ENCODE peak calls at places on chromosomes 16 and 17, in four cellular contexts. One of them, this sample, is unnamed. For H3K4me1 and H3K9me3, the result is how much of the 10 kb centered on the place peaks cover.

GRCh38 chr17:34291721-34292348 is 6.3 kb downstream of the CCL11 start:
- DNase-seq in left lung: no peak
- DNase-seq in suprapubic skin: no peak
- DNase-seq in astrocyte: no peak
- DNase-seq in this sample: no peak

GRCh38 chr16:19524356-19524865 is 669 bp downstream of the CCP110 start:
- DNase-seq in left lung: no peak
- DNase-seq in suprapubic skin: no peak
- DNase-seq in astrocyte: no peak
- DNase-seq in this sample: no peak

GRCh38 chr16:70433456-70434103 is 5.3 kb downstream of the ST3GAL2 start:
- DNase-seq in left lung: no peak
- DNase-seq in suprapubic skin: peak
- DNase-seq in astrocyte: peak
- DNase-seq in this sample: no peak

GRCh38 chr17:77246110-77247047 is 105.6 kb downstream of the SEC14L1 start:
- DNase-seq in left lung: no peak
- DNase-seq in suprapubic skin: no peak
- DNase-seq in astrocyte: no peak
- DNase-seq in this sample: no peak

GRCh38 chr16:67158637-67159600 is 790 bp downstream of the TRADD start:
- DNase-seq in left lung: no peak
- DNase-seq in suprapubic skin: no peak
- DNase-seq in astrocyte: no peak
- DNase-seq in this sample: peak

GRCh38 chr17:1110844-1111598 is 68.8 kb downstream of the ABR start:
- DNase-seq in left lung: peak
- DNase-seq in suprapubic skin: peak
- DNase-seq in astrocyte: peak
- DNase-seq in this sample: peak

GRCh38 chr17:72346306-72346705 is 225.5 kb downstream of the SOX9 start:
- DNase-seq in left lung: no peak
- DNase-seq in suprapubic skin: no peak
- DNase-seq in astrocyte: no peak
- DNase-seq in this sample: no peak

GRCh38 chr17:2023692-2024571 is 1.2 kb downstream of the RTN4RL1 start:
- DNase-seq in left lung: peak
- DNase-seq in suprapubic skin: peak
- DNase-seq in astrocyte: no peak
- DNase-seq in this sample: peak

GRCh38 chr16:27313422-27314160 is at the start of gene IL4R:
- DNase-seq in left lung: peak
- DNase-seq in suprapubic skin: peak
- DNase-seq in astrocyte: peak
- DNase-seq in this sample: peak

GRCh38 chr17:7133424-7133823 is 18.8 kb upstream of the ASGR2 start:
- DNase-seq in left lung: peak
- DNase-seq in suprapubic skin: no peak
- DNase-seq in astrocyte: no peak
- DNase-seq in this sample: peak
- TF ChIP-seq CTCF in left lung: peak
- TF ChIP-seq CTCF in suprapubic skin: no peak
- TF ChIP-seq CTCF in astrocyte: peak
- TF ChIP-seq CTCF in this sample: peak

DNA sequence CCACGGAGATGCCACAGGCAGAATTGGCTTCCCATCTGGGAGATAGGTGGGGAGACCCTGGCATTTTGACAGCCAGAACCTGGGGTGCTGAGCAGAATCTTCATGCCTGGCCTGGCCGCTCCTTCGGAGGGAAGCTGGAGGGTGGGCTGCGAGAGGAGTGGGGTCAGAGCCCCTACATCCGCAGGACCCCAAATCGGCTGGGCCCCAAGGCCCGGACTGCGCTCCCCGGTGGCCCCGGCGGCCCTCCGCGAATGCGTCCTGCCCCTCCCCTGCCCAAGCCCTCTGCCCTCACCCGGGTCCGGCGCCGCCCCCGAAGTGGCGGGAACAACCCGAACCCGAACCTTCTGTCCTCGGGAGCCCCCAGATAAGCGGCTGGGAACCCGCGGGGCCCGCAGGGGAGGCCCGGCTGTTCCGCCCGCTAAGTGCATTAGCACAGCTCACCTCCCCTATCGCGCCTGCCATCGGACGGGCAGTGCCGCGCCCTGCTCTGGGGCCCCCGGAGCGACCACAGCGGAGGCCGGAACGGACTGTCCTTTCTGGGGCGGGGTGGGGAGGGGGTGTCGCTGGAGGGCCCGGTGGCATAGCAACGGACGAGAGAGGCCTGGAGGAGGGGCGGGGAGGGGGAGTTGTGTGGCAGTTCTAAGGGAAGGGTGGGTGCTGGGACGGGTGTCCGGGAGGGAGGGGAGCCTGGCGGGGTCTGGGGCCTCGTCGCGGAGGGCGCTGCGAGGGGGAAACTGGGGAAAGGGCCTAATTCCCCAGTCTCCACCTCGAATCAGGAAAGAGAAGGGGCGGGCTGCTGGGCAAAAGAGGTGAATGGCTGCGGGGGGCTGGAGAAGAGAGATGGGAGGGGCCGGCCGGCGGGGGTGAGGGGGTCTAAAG is 752 bp upstream of the PNMT start:
- DNase-seq in left lung: no peak
- DNase-seq in suprapubic skin: no peak
- DNase-seq in astrocyte: no peak
- DNase-seq in this sample: peak
- H3K4me1 ChIP-seq in left lung: under half
- H3K4me1 ChIP-seq in suprapubic skin: half or more
- H3K4me1 ChIP-seq in astrocyte: under half
- H3K4me1 ChIP-seq in this sample: under half

GRCh38 chr17:80655588-80655987 is 111.0 kb downstream of the RPTOR start:
- DNase-seq in left lung: no peak
- DNase-seq in suprapubic skin: no peak
- DNase-seq in astrocyte: no peak
- DNase-seq in this sample: no peak

GRCh38 chr17:80659651-80660050 is 115.0 kb downstream of the RPTOR start:
- DNase-seq in left lung: no peak
- DNase-seq in suprapubic skin: no peak
- DNase-seq in astrocyte: no peak
- DNase-seq in this sample: no peak

GRCh38 chr17:80658821-80659220 is 114.2 kb downstream of the RPTOR start:
- DNase-seq in left lung: no peak
- DNase-seq in suprapubic skin: no peak
- DNase-seq in astrocyte: no peak
- DNase-seq in this sample: no peak

GRCh38 chr17:80656590-80656989 is 112.0 kb downstream of the RPTOR start:
- DNase-seq in left lung: no peak
- DNase-seq in suprapubic skin: no peak
- DNase-seq in astrocyte: no peak
- DNase-seq in this sample: no peak

DNA sequence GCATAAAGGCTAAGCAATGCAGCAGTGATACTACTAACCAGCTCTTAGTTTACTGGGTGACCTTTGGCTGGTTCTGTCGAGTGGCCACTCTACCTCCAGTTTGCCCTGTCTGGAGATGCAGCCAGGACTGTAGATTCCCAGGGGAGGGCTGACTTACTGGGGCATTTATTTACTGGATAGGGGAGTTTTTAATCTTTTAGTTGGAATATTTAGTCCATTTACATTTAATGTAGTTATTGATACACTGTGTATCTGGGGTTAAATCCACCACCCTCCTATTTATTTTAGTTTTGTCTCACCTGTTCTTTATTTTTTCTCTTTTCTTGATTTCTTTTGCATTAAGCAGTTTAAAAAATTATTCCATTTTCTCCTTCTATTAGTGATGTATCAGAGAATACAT is 112.9 kb downstream of the RPTOR start:
- DNase-seq in left lung: no peak
- DNase-seq in suprapubic skin: no peak
- DNase-seq in astrocyte: no peak
- DNase-seq in this sample: no peak
- H3K9me3 ChIP-seq in left lung: under half
- H3K9me3 ChIP-seq in suprapubic skin: under half
- H3K9me3 ChIP-seq in astrocyte: under half
- H3K9me3 ChIP-seq in this sample: under half

GRCh38 chr16:74031551-74031950 is 265.1 kb upstream of the PSMD7 start:
- DNase-seq in left lung: no peak
- DNase-seq in suprapubic skin: no peak
- DNase-seq in astrocyte: no peak
- DNase-seq in this sample: no peak

GRCh38 chr16:74030000-74030399 is 266.6 kb upstream of the PSMD7 start:
- DNase-seq in left lung: peak
- DNase-seq in suprapubic skin: no peak
- DNase-seq in astrocyte: no peak
- DNase-seq in this sample: peak

GRCh38 chr16:74034862-74035261 is 261.8 kb upstream of the PSMD7 start:
- DNase-seq in left lung: no peak
- DNase-seq in suprapubic skin: no peak
- DNase-seq in astrocyte: no peak
- DNase-seq in this sample: no peak

GRCh38 chr16:74035816-74036215 is 260.8 kb upstream of the PSMD7 start:
- DNase-seq in left lung: no peak
- DNase-seq in suprapubic skin: no peak
- DNase-seq in astrocyte: no peak
- DNase-seq in this sample: no peak
- TF ChIP-seq CTCF in left lung: no peak
- TF ChIP-seq CTCF in suprapubic skin: no peak
- TF ChIP-seq CTCF in astrocyte: no peak
- TF ChIP-seq CTCF in this sample: no peak

DNA sequence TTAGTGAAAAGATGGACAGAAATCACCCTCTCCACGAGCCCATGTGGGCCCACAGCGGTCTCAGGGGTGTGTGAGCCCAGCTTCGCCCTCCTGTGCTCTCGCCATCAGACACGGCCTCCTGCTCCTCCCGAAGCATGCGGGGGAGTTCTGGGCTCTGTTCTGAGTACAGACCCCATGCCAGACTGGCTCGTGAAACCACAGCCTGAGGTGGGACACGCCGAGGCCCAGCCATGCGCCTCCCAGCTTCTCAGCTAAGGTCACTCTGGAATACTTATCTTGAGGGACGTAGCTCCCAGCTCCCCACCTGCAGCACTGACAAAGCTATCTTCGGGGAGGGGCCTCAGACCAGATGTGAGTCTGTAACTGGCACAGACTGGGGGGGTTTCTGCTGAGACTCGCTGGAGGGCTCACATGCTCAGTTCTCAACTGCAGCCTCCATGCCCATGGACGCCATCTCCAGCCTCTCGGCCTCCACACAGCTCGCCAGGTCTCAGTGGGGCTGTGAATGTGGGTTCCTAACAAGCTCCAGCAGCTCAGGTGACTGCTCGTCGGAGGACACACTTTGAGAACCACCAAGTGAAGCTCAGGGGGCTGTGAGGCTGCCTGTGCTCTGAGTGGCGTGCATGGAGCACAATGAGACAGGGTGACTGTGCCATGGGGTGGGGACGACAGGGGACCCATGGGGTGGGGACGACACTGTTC is 95.2 kb downstream of the ZNF778 start:
- DNase-seq in left lung: no peak
- DNase-seq in suprapubic skin: no peak
- DNase-seq in astrocyte: no peak
- DNase-seq in this sample: no peak
- H3K4me1 ChIP-seq in left lung: under half
- H3K4me1 ChIP-seq in suprapubic skin: half or more
- H3K4me1 ChIP-seq in astrocyte: under half
- H3K4me1 ChIP-seq in this sample: under half

GRCh38 chr16:35750701-35751104 is 2291.3 kb downstream of the TP53TG3F start:
- DNase-seq in left lung: no peak
- DNase-seq in suprapubic skin: no peak
- DNase-seq in astrocyte: no peak
- DNase-seq in this sample: no peak

GRCh38 chr16:35751191-35751941 is 2292.0 kb downstream of the TP53TG3F start:
- DNase-seq in left lung: no peak
- DNase-seq in suprapubic skin: no peak
- DNase-seq in astrocyte: no peak
- DNase-seq in this sample: no peak

GRCh38 chr16:35748621-35749252 is 2289.3 kb downstream of the TP53TG3F start:
- DNase-seq in left lung: no peak
- DNase-seq in suprapubic skin: no peak
- DNase-seq in astrocyte: no peak
- DNase-seq in this sample: no peak

GRCh38 chr16:35749253-35750141 is 2290.1 kb downstream of the TP53TG3F start:
- DNase-seq in left lung: no peak
- DNase-seq in suprapubic skin: no peak
- DNase-seq in astrocyte: no peak
- DNase-seq in this sample: no peak

GRCh38 chr16:35750157-35750689 is 2290.8 kb downstream of the TP53TG3F start:
- DNase-seq in left lung: no peak
- DNase-seq in suprapubic skin: no peak
- DNase-seq in astrocyte: no peak
- DNase-seq in this sample: no peak
- H3K9me3 ChIP-seq in left lung: half or more
- H3K9me3 ChIP-seq in suprapubic skin: under half
- H3K9me3 ChIP-seq in astrocyte: under half
- H3K9me3 ChIP-seq in this sample: under half

GRCh38 chr16:7321661-7322060 is 11.0 kb upstream of the RBFOX1 start:
- DNase-seq in left lung: no peak
- DNase-seq in suprapubic skin: no peak
- DNase-seq in astrocyte: no peak
- DNase-seq in this sample: no peak
- TF ChIP-seq CTCF in left lung: no peak
- TF ChIP-seq CTCF in suprapubic skin: no peak
- TF ChIP-seq CTCF in astrocyte: no peak
- TF ChIP-seq CTCF in this sample: no peak

DNA sequence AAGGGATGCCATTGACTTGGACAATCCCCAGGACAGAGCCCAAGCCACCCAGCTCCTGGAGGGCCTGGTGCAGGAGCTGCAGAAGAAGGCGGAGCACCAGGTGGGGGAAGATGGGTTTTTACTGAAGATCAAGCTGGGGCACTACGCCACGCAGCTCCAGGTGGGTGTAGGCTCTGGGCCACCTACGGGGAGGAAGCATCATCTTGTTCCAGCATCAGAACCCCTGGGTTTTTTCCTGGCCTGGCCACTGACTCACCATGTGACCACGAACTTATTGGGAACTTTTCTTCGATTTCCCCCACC is 1.5 kb downstream of the STAT5A start:
- DNase-seq in left lung: no peak
- DNase-seq in suprapubic skin: peak
- DNase-seq in astrocyte: no peak
- DNase-seq in this sample: peak
- H3K4me1 ChIP-seq in left lung: under half
- H3K4me1 ChIP-seq in suprapubic skin: half or more
- H3K4me1 ChIP-seq in astrocyte: under half
- H3K4me1 ChIP-seq in this sample: under half

This sample was measured in upper lobe of right lung.